ENCODE peak calls at places on chromosome 16, in nine cellular contexts. C, N, O, M, T, D, G, E and S are unnamed samples.

GRCh38 chr16:35725949-35726348 is 2266.5 kb downstream of the TP53TG3F start:
- DNase-seq in T (no peak), G (no peak), C (no peak), O (no peak), N (no peak), E (no peak), D (no peak), M (no peak), S (no peak)

GRCh38 chr16:19008245-19008644 is 24.5 kb downstream of the TMC7 start:
- DNase-seq in C (peak), E (peak), O (peak), M (peak), N (no peak), T (peak), G (no peak), D (peak), S (no peak)

GRCh38 chr16:29304251-29304900 is 102.1 kb downstream of the NPIPB11 start:
- DNase-seq in T (no peak), G (no peak), O (no peak), N (no peak), M (no peak), D (no peak), E (no peak), C (no peak), S (no peak)

GRCh38 chr16:27511657-27512056 is 38.1 kb downstream of the GTF3C1 start:
- DNase-seq in O (no peak), D (no peak), T (peak), N (no peak), G (no peak), M (no peak), E (no peak), C (no peak), S (no peak)

GRCh38 chr16:67311607-67312449 is 14.7 kb downstream of the KCTD19 start:
- DNase-seq in C (no peak), G (peak), D (peak), O (peak), N (peak), M (peak), T (peak), E (peak), S (no peak)

GRCh38 chr16:54290203-54291106 is 3.9 kb upstream of the IRX3 start:
- DNase-seq in E (no peak), M (no peak), D (no peak), O (no peak), N (no peak), T (no peak), G (no peak), C (peak), S (no peak)

GRCh38 chr16:84040823-84041391 is 1.7 kb downstream of the SLC38A8 start:
- DNase-seq in G (no peak), O (no peak), E (no peak), T (peak), N (no peak), D (peak), C (peak), M (peak), S (no peak)

GRCh38 chr16:84446086-84446485 is 58.4 kb downstream of the MEAK7 start:
- DNase-seq in N (no peak), O (no peak), C (no peak), G (no peak), E (no peak), M (peak), T (no peak), D (no peak), S (no peak)

GRCh38 chr16:85369741-85370528 is 243.2 kb upstream of the GSE1 start:
- DNase-seq in G (no peak), D (peak), O (peak), N (peak), E (peak), C (peak), M (no peak), T (peak), S (peak)

GRCh38 chr16:56691885-56692284 is 9.6 kb downstream of the MT1X start:
- DNase-seq in E (no peak), T (no peak), O (no peak), C (no peak), D (peak), G (no peak), N (no peak), M (peak), S (no peak)

GRCh38 chr16:27801259-27801945 is 251.5 kb downstream of the KATNIP start:
- DNase-seq in M (no peak), C (no peak), N (no peak), G (no peak), T (peak), O (no peak), E (no peak), D (no peak), S (no peak)

GRCh38 chr16:6195966-6196365 is 1098.4 kb upstream of the EEF2KMT start:
- DNase-seq in D (no peak), E (no peak), T (no peak), O (no peak), C (peak), N (no peak), G (no peak), M (no peak), S (no peak)

GRCh38 chr16:2236362-2237075 is at the start of gene DNASE1L2:
- DNase-seq in E (no peak), O (no peak), C (peak), T (no peak), D (no peak), N (no peak), M (peak), G (no peak), S (no peak)

GRCh38 chr16:49623501-49624266 is 232.2 kb downstream of the ZNF423 start:
- DNase-seq in C (no peak), D (no peak), O (no peak), M (no peak), G (no peak), N (no peak), E (no peak), T (no peak), S (no peak)

GRCh38 chr16:87463722-87464690 is 28.8 kb downstream of the ZCCHC14 start:
- DNase-seq in O (peak), D (peak), C (no peak), N (no peak), M (peak), E (peak), T (peak), G (no peak), S (no peak)

GRCh38 chr16:81673432-81673831 is 105.7 kb upstream of the PLCG2 start:
- DNase-seq in M (no peak), C (no peak), G (no peak), E (no peak), N (no peak), D (no peak), O (no peak), T (no peak), S (no peak)

GRCh38 chr16:58299757-58300349 is 5.0 kb upstream of the PRSS54 start:
- DNase-seq in C (peak), N (no peak), T (peak), D (peak), M (peak), E (no peak), G (no peak), O (peak), S (no peak)
- TF ChIP-seq CTCF in C (peak), N (no peak), T (peak), D (peak), M (peak), E (peak), G (peak), O (peak), S (no peak)

GRCh38 chr16:21685034-21685455 is 21.3 kb downstream of the OTOA start:
- DNase-seq in D (no peak), M (no peak), O (no peak), C (peak), E (no peak), G (no peak), N (no peak), T (no peak), S (no peak)

GRCh38 chr16:21683184-21683583 is 19.4 kb downstream of the OTOA start:
- DNase-seq in E (no peak), M (no peak), G (no peak), D (no peak), T (no peak), C (no peak), O (no peak), N (no peak), S (no peak)

GRCh38 chr16:21689107-21689506 is 25.3 kb downstream of the OTOA start:
- DNase-seq in C (no peak), N (no peak), D (no peak), M (no peak), E (no peak), G (no peak), O (no peak), T (no peak), S (no peak)

GRCh38 chr16:21684199-21684598 is 20.4 kb downstream of the OTOA start:
- DNase-seq in T (no peak), N (no peak), C (peak), E (no peak), D (no peak), G (no peak), M (no peak), O (peak), S (no peak)
- TF ChIP-seq CTCF in T (peak), N (no peak), C (peak), E (peak), D (peak), G (peak), M (peak), O (peak), S (no peak)

GRCh38 chr16:10338426-10338825 is 47.4 kb upstream of the ATF7IP2 start:
- DNase-seq in D (no peak), M (peak), O (no peak), G (no peak), C (no peak), E (peak), T (no peak), N (no peak), S (no peak)
- TF ChIP-seq CTCF in D (no peak), M (no peak), O (no peak), G (no peak), C (no peak), E (no peak), T (no peak), N (no peak), S (no peak)

DNA sequence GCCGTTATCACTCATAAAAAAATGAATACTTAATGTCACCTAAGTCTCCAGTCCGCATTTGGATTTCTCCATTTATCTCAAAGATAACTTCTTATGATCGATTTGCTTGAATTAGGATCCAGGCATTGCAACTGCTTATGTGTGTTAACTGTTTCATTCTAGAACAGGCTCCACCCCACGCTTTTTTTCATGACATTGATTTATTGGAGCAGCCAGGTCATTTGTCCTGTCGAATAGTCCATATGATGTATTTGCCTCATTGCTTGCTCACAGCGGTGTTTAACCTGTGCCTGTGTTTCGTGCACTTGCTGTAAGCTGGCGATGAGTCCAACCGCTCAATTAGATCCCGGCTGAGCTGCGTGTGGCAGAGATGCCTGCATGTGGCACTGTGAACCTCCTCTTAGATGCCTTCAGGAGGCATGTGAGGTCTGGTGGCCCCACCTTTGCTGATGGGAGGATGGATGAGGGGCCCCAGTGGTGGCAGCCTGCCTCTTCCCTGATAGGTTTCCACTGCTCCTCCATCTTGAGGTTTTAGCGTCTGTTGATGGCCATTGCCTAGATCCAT is 16.4 kb downstream of the DHX38 start:
- DNase-seq in G (no peak), O (no peak), N (no peak), M (no peak), C (no peak), T (no peak), E (no peak), D (no peak), S (no peak)
- TF ChIP-seq CTCF in G (no peak), O (no peak), N (no peak), M (no peak), C (no peak), T (no peak), E (no peak), D (no peak), S (no peak)